ENCODE peak calls at places on chromosomes 7 and 10, in ten cellular contexts. One of them, this sample, is unnamed.

GRCh38 chr10:3287566-3288445 is 115.2 kb upstream of the PITRM1 start:
- DNase-seq in kidney: peak
- DNase-seq in GM12878: no peak
- DNase-seq in dorsolateral prefrontal cortex: no peak
- DNase-seq in CD4-positive, alpha-beta T cell: no peak
- DNase-seq in colonic mucosa: peak
- DNase-seq in GM23338: peak
- DNase-seq in psoas muscle: no peak
- DNase-seq in Panc1: no peak
- DNase-seq in brain microvascular endothelial cell: no peak
- DNase-seq in this sample: no peak

GRCh38 chr7:146291900-146292299 is 175.3 kb downstream of the CNTNAP2 start:
- DNase-seq in kidney: no peak
- DNase-seq in GM12878: no peak
- DNase-seq in dorsolateral prefrontal cortex: no peak
- DNase-seq in CD4-positive, alpha-beta T cell: no peak
- DNase-seq in colonic mucosa: no peak
- DNase-seq in GM23338: no peak
- DNase-seq in psoas muscle: no peak
- DNase-seq in Panc1: no peak
- DNase-seq in brain microvascular endothelial cell: no peak
- DNase-seq in this sample: no peak

GRCh38 chr10:122981066-122981464 is 864 bp downstream of the PSTK start:
- DNase-seq in kidney: no peak
- DNase-seq in GM12878: no peak
- DNase-seq in dorsolateral prefrontal cortex: no peak
- DNase-seq in CD4-positive, alpha-beta T cell: no peak
- DNase-seq in colonic mucosa: no peak
- DNase-seq in GM23338: peak
- DNase-seq in psoas muscle: no peak
- DNase-seq in Panc1: peak
- DNase-seq in brain microvascular endothelial cell: peak
- DNase-seq in this sample: peak

GRCh38 chr7:101913876-101914275 is 96.5 kb downstream of the CUX1 start:
- DNase-seq in kidney: no peak
- DNase-seq in GM12878: no peak
- DNase-seq in dorsolateral prefrontal cortex: peak
- DNase-seq in CD4-positive, alpha-beta T cell: no peak
- DNase-seq in colonic mucosa: no peak
- DNase-seq in GM23338: no peak
- DNase-seq in psoas muscle: no peak
- DNase-seq in Panc1: no peak
- DNase-seq in brain microvascular endothelial cell: no peak
- DNase-seq in this sample: no peak

GRCh38 chr7:20542594-20542993 is 72.9 kb upstream of the ABCB5 start:
- DNase-seq in kidney: peak
- DNase-seq in GM12878: no peak
- DNase-seq in dorsolateral prefrontal cortex: peak
- DNase-seq in CD4-positive, alpha-beta T cell: no peak
- DNase-seq in colonic mucosa: no peak
- DNase-seq in GM23338: no peak
- DNase-seq in psoas muscle: no peak
- DNase-seq in Panc1: no peak
- DNase-seq in brain microvascular endothelial cell: no peak
- DNase-seq in this sample: no peak

GRCh38 chr7:82335927-82336326 is 107.7 kb downstream of the CACNA2D1 start:
- DNase-seq in kidney: no peak
- DNase-seq in GM12878: no peak
- DNase-seq in dorsolateral prefrontal cortex: no peak
- DNase-seq in CD4-positive, alpha-beta T cell: no peak
- DNase-seq in colonic mucosa: no peak
- DNase-seq in GM23338: peak
- DNase-seq in psoas muscle: no peak
- DNase-seq in Panc1: no peak
- DNase-seq in brain microvascular endothelial cell: no peak
- DNase-seq in this sample: no peak

GRCh38 chr7:7416031-7416968 is 119.4 kb downstream of the COL28A1 start:
- DNase-seq in kidney: no peak
- DNase-seq in GM12878: no peak
- DNase-seq in dorsolateral prefrontal cortex: no peak
- DNase-seq in CD4-positive, alpha-beta T cell: no peak
- DNase-seq in colonic mucosa: peak
- DNase-seq in GM23338: no peak
- DNase-seq in psoas muscle: no peak
- DNase-seq in Panc1: no peak
- DNase-seq in brain microvascular endothelial cell: peak
- DNase-seq in this sample: no peak

GRCh38 chr10:99540339-99540672 is 7.6 kb downstream of the NKX2-3 start:
- DNase-seq in kidney: no peak
- DNase-seq in GM12878: no peak
- DNase-seq in dorsolateral prefrontal cortex: no peak
- DNase-seq in CD4-positive, alpha-beta T cell: no peak
- DNase-seq in colonic mucosa: no peak
- DNase-seq in GM23338: peak
- DNase-seq in psoas muscle: no peak
- DNase-seq in Panc1: no peak
- DNase-seq in brain microvascular endothelial cell: no peak
- DNase-seq in this sample: no peak

GRCh38 chr10:110356628-110357245 is 52.0 kb upstream of the SMNDC1 start:
- DNase-seq in kidney: peak
- DNase-seq in GM12878: peak
- DNase-seq in dorsolateral prefrontal cortex: no peak
- DNase-seq in CD4-positive, alpha-beta T cell: peak
- DNase-seq in colonic mucosa: peak
- DNase-seq in GM23338: no peak
- DNase-seq in psoas muscle: no peak
- DNase-seq in Panc1: peak
- DNase-seq in brain microvascular endothelial cell: peak
- DNase-seq in this sample: no peak

GRCh38 chr7:53272081-53272480 is 236.6 kb downstream of the POM121L12 start:
- DNase-seq in kidney: no peak
- DNase-seq in GM12878: no peak
- DNase-seq in dorsolateral prefrontal cortex: no peak
- DNase-seq in CD4-positive, alpha-beta T cell: no peak
- DNase-seq in colonic mucosa: no peak
- DNase-seq in GM23338: peak
- DNase-seq in psoas muscle: no peak
- DNase-seq in Panc1: no peak
- DNase-seq in brain microvascular endothelial cell: no peak
- DNase-seq in this sample: no peak

GRCh38 chr7:91826377-91826776 is 54.1 kb downstream of the MTERF1 start:
- DNase-seq in kidney: no peak
- DNase-seq in GM12878: no peak
- DNase-seq in dorsolateral prefrontal cortex: no peak
- DNase-seq in CD4-positive, alpha-beta T cell: no peak
- DNase-seq in colonic mucosa: no peak
- DNase-seq in GM23338: no peak
- DNase-seq in psoas muscle: no peak
- DNase-seq in Panc1: no peak
- DNase-seq in brain microvascular endothelial cell: no peak
- DNase-seq in this sample: no peak

DNA sequence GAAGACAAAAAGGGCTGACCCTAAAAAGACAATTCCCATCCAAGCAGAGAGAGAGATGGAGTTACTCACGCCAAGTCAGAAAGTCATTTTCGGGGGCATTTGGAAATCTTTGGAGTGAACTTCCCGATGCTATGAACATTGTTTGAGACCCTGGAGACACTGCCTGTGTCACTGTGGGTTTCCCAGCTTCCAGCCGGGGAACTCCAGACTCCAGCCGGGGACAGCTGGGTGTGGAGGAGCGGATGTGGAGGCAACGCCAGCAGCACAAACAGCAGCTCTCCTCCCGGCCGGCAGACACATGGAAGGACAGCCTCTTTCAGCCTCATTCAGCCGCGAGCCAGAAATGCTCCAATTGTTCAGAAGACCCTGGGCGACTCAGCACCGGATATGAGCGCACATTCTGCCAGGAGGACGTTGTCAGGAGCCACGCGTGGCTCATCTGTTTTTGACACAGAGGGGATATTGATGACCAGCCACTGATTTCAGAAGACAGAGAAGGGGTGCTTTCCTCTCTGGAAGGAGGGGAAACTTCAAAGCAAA is 97.6 kb downstream of the PRPF18 start:
- DNase-seq in kidney: peak
- DNase-seq in GM12878: no peak
- DNase-seq in dorsolateral prefrontal cortex: peak
- DNase-seq in CD4-positive, alpha-beta T cell: no peak
- DNase-seq in colonic mucosa: peak
- DNase-seq in GM23338: no peak
- DNase-seq in psoas muscle: peak
- DNase-seq in Panc1: no peak
- DNase-seq in brain microvascular endothelial cell: peak
- DNase-seq in this sample: no peak
- H3K27ac ChIP-seq in kidney: peak
- H3K27ac ChIP-seq in GM12878: no peak
- H3K27ac ChIP-seq in dorsolateral prefrontal cortex: peak
- H3K27ac ChIP-seq in CD4-positive, alpha-beta T cell: no peak
- H3K27ac ChIP-seq in colonic mucosa: peak
- H3K27ac ChIP-seq in GM23338: no peak
- H3K27ac ChIP-seq in psoas muscle: peak
- H3K27ac ChIP-seq in Panc1: no peak
- H3K27ac ChIP-seq in brain microvascular endothelial cell: peak
- H3K27ac ChIP-seq in this sample: no peak

GRCh38 chr10:29688230-29688634 is 53.5 kb upstream of the SVIL start:
- DNase-seq in kidney: no peak
- DNase-seq in GM12878: no peak
- DNase-seq in dorsolateral prefrontal cortex: no peak
- DNase-seq in CD4-positive, alpha-beta T cell: no peak
- DNase-seq in colonic mucosa: no peak
- DNase-seq in GM23338: peak
- DNase-seq in psoas muscle: no peak
- DNase-seq in Panc1: no peak
- DNase-seq in brain microvascular endothelial cell: no peak
- DNase-seq in this sample: peak

GRCh38 chr10:29689001-29689400 is 54.2 kb upstream of the SVIL start:
- DNase-seq in kidney: no peak
- DNase-seq in GM12878: no peak
- DNase-seq in dorsolateral prefrontal cortex: no peak
- DNase-seq in CD4-positive, alpha-beta T cell: no peak
- DNase-seq in colonic mucosa: no peak
- DNase-seq in GM23338: no peak
- DNase-seq in psoas muscle: no peak
- DNase-seq in Panc1: peak
- DNase-seq in brain microvascular endothelial cell: peak
- DNase-seq in this sample: no peak

GRCh38 chr10:29694121-29694520 is 59.4 kb upstream of the SVIL start:
- DNase-seq in kidney: no peak
- DNase-seq in GM12878: no peak
- DNase-seq in dorsolateral prefrontal cortex: no peak
- DNase-seq in CD4-positive, alpha-beta T cell: no peak
- DNase-seq in colonic mucosa: no peak
- DNase-seq in GM23338: no peak
- DNase-seq in psoas muscle: no peak
- DNase-seq in Panc1: no peak
- DNase-seq in brain microvascular endothelial cell: no peak
- DNase-seq in this sample: no peak

GRCh38 chr10:29691564-29692064 is 56.8 kb upstream of the SVIL start:
- DNase-seq in kidney: no peak
- DNase-seq in GM12878: no peak
- DNase-seq in dorsolateral prefrontal cortex: no peak
- DNase-seq in CD4-positive, alpha-beta T cell: no peak
- DNase-seq in colonic mucosa: no peak
- DNase-seq in GM23338: no peak
- DNase-seq in psoas muscle: no peak
- DNase-seq in Panc1: peak
- DNase-seq in brain microvascular endothelial cell: peak
- DNase-seq in this sample: no peak

DNA sequence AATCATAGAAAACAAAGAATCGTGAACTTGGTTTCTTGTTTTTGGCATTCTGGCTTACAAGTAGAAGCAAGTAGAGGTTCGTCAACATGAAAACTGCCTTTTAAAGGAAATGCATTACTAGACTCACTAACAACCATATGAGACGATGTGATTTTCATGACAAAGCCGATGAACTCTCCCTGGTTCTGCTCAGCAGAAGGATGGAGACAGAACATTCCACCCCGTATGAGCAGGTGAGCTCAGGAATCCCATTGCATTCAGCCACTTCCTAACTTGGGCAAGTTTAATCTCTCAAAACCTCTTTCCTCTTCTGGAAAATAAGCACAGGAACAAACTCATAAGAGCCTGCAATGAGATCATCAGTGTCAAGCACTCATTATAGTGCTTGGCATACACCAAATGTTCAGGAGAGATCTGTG is 57.4 kb upstream of the SVIL start:
- DNase-seq in kidney: no peak
- DNase-seq in GM12878: no peak
- DNase-seq in dorsolateral prefrontal cortex: no peak
- DNase-seq in CD4-positive, alpha-beta T cell: no peak
- DNase-seq in colonic mucosa: no peak
- DNase-seq in GM23338: peak
- DNase-seq in psoas muscle: no peak
- DNase-seq in Panc1: peak
- DNase-seq in brain microvascular endothelial cell: no peak
- DNase-seq in this sample: no peak
- H3K27ac ChIP-seq in kidney: no peak
- H3K27ac ChIP-seq in GM12878: no peak
- H3K27ac ChIP-seq in dorsolateral prefrontal cortex: no peak
- H3K27ac ChIP-seq in CD4-positive, alpha-beta T cell: no peak
- H3K27ac ChIP-seq in colonic mucosa: peak
- H3K27ac ChIP-seq in GM23338: peak
- H3K27ac ChIP-seq in psoas muscle: peak
- H3K27ac ChIP-seq in Panc1: peak
- H3K27ac ChIP-seq in brain microvascular endothelial cell: peak
- H3K27ac ChIP-seq in this sample: no peak

GRCh38 chr10:44713307-44713706 is 197.8 kb upstream of the TMEM72 start:
- DNase-seq in kidney: no peak
- DNase-seq in GM12878: no peak
- DNase-seq in dorsolateral prefrontal cortex: no peak
- DNase-seq in CD4-positive, alpha-beta T cell: no peak
- DNase-seq in colonic mucosa: no peak
- DNase-seq in GM23338: no peak
- DNase-seq in psoas muscle: no peak
- DNase-seq in Panc1: no peak
- DNase-seq in brain microvascular endothelial cell: no peak
- DNase-seq in this sample: no peak
- H3K27ac ChIP-seq in kidney: no peak
- H3K27ac ChIP-seq in GM12878: no peak
- H3K27ac ChIP-seq in dorsolateral prefrontal cortex: no peak
- H3K27ac ChIP-seq in CD4-positive, alpha-beta T cell: no peak
- H3K27ac ChIP-seq in colonic mucosa: no peak
- H3K27ac ChIP-seq in GM23338: no peak
- H3K27ac ChIP-seq in psoas muscle: no peak
- H3K27ac ChIP-seq in Panc1: no peak
- H3K27ac ChIP-seq in brain microvascular endothelial cell: no peak
- H3K27ac ChIP-seq in this sample: no peak

DNA sequence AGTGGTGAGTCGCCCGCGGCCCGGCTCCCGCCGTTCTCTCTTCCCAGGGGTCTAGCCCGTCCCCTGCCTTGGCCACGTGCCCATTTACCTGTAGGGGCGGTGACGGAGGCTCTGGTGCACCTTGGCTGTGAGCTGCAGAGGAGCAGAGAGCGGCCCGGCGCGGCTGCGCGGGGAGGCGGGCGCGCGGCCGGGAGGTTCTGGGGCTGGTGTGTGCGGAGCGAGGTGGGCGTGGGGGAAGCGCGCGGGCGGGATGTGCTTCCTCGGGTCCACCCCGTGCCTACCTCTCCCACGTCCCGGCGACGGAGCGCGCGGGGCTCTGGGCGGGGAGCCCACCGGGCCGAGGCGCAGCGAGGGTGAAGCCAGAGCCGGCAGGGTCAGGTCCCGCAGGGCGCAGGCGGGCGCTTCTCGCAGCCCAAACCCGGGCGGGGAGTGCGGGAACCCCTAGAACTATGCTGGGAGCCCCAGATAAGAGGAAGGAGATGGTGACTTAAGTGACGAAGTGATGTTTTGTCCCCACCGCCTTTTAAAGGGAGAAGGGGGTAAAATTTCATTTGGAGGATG is 430 bp downstream of the UPP1 start:
- DNase-seq in kidney: peak
- DNase-seq in GM12878: no peak
- DNase-seq in dorsolateral prefrontal cortex: peak
- DNase-seq in CD4-positive, alpha-beta T cell: no peak
- DNase-seq in colonic mucosa: peak
- DNase-seq in GM23338: peak
- DNase-seq in psoas muscle: peak
- DNase-seq in Panc1: no peak
- DNase-seq in brain microvascular endothelial cell: no peak
- DNase-seq in this sample: no peak
- H3K27ac ChIP-seq in kidney: peak
- H3K27ac ChIP-seq in GM12878: no peak
- H3K27ac ChIP-seq in dorsolateral prefrontal cortex: peak
- H3K27ac ChIP-seq in CD4-positive, alpha-beta T cell: peak
- H3K27ac ChIP-seq in colonic mucosa: peak
- H3K27ac ChIP-seq in GM23338: peak
- H3K27ac ChIP-seq in psoas muscle: peak
- H3K27ac ChIP-seq in Panc1: peak
- H3K27ac ChIP-seq in brain microvascular endothelial cell: peak
- H3K27ac ChIP-seq in this sample: no peak

This sample was measured in iPS DF 6.9.